ENCODE peak calls at places on chromosomes 1 and 21, in six cellular contexts. S is HCT116, U is K562, V is WTC11, E is HepG2, C is GM12878. D is an unnamed sample.
A peak's percentile ranks its signal among the peaks of the same experiment; 100 is the strongest.

GRCh38 chr1:77047978-77048614 is 171.1 kb downstream of the PIGK start:
- DNase-seq in S (no peak), U (no peak), V (no peak), E (no peak), C (no peak), D (no peak)

GRCh38 chr1:168387781-168388760 is 107.4 kb downstream of the TBX19 start:
- DNase-seq in S (no peak), U (no peak), V (no peak), E (no peak), C (no peak), D (no peak)

GRCh38 chr1:30381266-30381665 is 342.1 kb downstream of the MATN1 start:
- DNase-seq in S (no peak), U (no peak), V (no peak), E (no peak), C (no peak), D (no peak)

GRCh38 chr21:36209626-36210171 is 53.1 kb downstream of the DOP1B start:
- DNase-seq in S (peak; percentile 73), U (peak; percentile 37), V (peak; percentile 68), E (peak; percentile 71), C (no peak), D (no peak)

GRCh38 chr1:193355179-193355578 is 168.8 kb upstream of the B3GALT2 start:
- DNase-seq in S (peak; percentile 64), U (no peak), V (no peak), E (peak; percentile 81), C (no peak), D (no peak)

GRCh38 chr1:24586970-24587820 is 31.3 kb downstream of the NCMAP start:
- DNase-seq in S (peak; percentile 37), U (peak; percentile 75), V (no peak), E (peak; percentile 53), C (no peak), D (no peak)

GRCh38 chr1:193283026-193283425 is 96.6 kb upstream of the B3GALT2 start:
- DNase-seq in S (no peak), U (no peak), V (peak; percentile 21), E (no peak), C (no peak), D (no peak)

GRCh38 chr1:109539676-109540075 is at the start of gene GPR61:
- DNase-seq in S (no peak), U (no peak), V (no peak), E (no peak), C (no peak), D (no peak)

GRCh38 chr21:35478096-35479080 is 429.3 kb upstream of the RUNX1 start:
- DNase-seq in S (no peak), U (no peak), V (no peak), E (no peak), C (no peak), D (no peak)

GRCh38 chr1:203127672-203128611 is at the start of gene ADORA1:
- DNase-seq in S (peak; percentile 10), U (no peak), V (peak; percentile 80), E (peak; percentile 35), C (no peak), D (peak; percentile 82)
- TF ChIP-seq ATF3 in S (no peak), U (no peak), V (no peak), E (no peak), C (no peak), D (no peak)

DNA sequence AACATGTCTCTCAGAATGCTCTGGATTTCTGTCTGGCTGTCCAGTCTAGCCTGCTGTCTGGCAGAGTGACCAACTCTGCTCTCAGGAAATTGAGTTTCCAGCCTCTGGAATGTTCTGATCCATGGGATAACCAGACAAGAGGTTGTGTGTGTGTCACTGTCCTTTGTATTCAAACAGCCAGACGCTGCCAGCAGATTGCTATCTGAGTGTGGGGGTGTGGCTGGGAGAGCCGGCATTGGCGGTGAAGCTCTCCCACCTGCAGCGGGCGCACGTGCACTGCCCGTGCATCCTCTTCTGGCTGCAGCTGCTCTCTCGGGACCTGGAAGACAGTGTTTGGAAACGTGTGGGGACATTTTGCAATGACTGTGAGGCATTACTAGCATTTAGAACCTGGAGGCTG is 26.1 kb downstream of the PKP1 start:
- DNase-seq in S (peak; percentile 39), U (peak; percentile 85), V (peak; percentile 78), E (peak; percentile 80), C (no peak), D (peak; percentile 69)
- TF ChIP-seq ATF3 in S (no peak), U (no peak), V (no peak), E (no peak), C (no peak), D (no peak)

GRCh38 chr1:106700151-106700550 is 356.3 kb upstream of the PRMT6 start:
- DNase-seq in S (no peak), U (no peak), V (no peak), E (no peak), C (no peak), D (no peak)
- TF ChIP-seq ATF3 in S (no peak), U (no peak), V (no peak), E (no peak), C (no peak), D (no peak)

DNA sequence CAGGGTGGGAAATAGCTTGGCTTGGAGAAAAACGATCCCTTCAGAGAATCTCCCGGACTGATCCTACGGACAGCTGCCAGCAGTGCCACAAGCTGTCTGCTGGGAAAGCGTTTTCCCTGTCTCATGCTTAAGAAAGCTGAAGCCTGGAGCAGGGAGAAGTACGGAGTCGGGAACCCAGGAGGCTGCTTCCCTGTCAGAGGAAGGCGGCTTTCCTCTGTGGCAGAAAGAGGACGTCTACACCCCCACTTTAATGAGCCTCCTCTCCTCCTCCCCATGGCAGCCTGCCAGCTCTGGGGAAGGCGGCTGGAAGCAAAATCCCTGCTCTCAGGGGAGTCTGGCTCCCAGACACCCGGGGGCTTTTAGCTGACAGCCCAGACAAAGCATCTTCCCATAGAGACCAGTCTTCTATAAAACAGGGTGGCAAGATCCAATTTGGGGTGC is 7.3 kb downstream of the KIF21B start:
- DNase-seq in S (no peak), U (peak; percentile 59), V (no peak), E (no peak), C (no peak), D (no peak)
- TF ChIP-seq ATF3 in S (no peak), U (no peak), V (no peak), E (no peak), C (no peak), D (no peak)

GRCh38 chr1:111706921-111707320 is 32.3 kb downstream of the INKA2 start:
- DNase-seq in S (no peak), U (no peak), V (no peak), E (no peak), C (no peak), D (no peak)

GRCh38 chr1:111709986-111710385 is 29.2 kb downstream of the INKA2 start:
- DNase-seq in S (no peak), U (no peak), V (no peak), E (no peak), C (no peak), D (no peak)

GRCh38 chr1:111704776-111705175 is 34.4 kb downstream of the INKA2 start:
- DNase-seq in S (peak; percentile 26), U (peak; percentile 27), V (no peak), E (no peak), C (no peak), D (no peak)

GRCh38 chr1:111705841-111706240 is 33.4 kb downstream of the INKA2 start:
- DNase-seq in S (no peak), U (no peak), V (no peak), E (no peak), C (no peak), D (no peak)

DNA sequence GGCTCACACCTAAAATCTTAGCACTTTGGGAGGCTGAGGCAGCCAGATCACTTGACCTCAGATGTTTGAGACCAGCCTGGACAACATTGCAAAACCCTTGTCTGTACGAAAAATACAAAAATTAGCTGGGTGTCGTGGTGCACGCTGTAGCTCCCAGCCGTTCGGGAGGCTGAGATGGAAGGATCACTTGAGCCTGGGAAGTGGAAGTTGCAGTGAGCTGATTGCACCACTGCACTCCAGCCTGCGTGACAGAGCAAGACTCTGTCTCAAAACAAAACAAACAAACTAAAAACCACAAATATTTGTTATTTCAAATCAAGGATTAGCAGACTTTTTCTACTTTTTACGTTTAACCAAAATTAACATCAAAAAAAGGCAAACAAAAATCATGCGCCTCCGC is 31.3 kb downstream of the INKA2 start:
- DNase-seq in S (no peak), U (no peak), V (no peak), E (no peak), C (no peak), D (no peak)
- TF ChIP-seq ATF3 in S (no peak), U (no peak), V (no peak), E (no peak), C (no peak), D (no peak)

DNA sequence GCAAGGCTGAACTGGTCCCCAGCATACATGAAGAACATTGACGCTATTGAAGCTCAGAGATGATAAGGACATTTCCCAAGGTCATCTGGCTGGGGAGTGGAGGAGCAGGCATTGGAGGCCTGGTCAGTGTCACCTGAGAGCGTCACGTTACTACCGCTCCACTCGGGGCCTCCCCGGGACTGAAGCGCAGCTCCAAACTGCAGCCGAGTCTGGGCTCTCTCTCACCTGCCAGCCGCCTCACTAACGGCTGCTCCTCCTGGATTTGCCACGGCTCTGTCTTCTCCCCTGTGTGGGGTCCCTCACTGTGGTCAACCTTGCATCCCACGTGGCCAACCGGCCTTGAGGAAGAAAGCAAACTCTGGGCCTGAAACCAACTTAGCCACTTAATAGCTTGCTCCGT is 111.3 kb downstream of the ADSS2 start:
- DNase-seq in S (no peak), U (no peak), V (peak; percentile 16), E (no peak), C (no peak), D (peak; percentile 47)
- TF ChIP-seq ATF3 in S (no peak), U (no peak), V (no peak), E (no peak), C (no peak), D (no peak)

GRCh38 chr1:230125633-230126528 is 58.8 kb downstream of the GALNT2 start:
- DNase-seq in S (no peak), U (no peak), V (no peak), E (no peak), C (no peak), D (no peak)
- TF ChIP-seq ATF3 in S (no peak), U (no peak), V (no peak), E (no peak), C (no peak), D (no peak)

DNA sequence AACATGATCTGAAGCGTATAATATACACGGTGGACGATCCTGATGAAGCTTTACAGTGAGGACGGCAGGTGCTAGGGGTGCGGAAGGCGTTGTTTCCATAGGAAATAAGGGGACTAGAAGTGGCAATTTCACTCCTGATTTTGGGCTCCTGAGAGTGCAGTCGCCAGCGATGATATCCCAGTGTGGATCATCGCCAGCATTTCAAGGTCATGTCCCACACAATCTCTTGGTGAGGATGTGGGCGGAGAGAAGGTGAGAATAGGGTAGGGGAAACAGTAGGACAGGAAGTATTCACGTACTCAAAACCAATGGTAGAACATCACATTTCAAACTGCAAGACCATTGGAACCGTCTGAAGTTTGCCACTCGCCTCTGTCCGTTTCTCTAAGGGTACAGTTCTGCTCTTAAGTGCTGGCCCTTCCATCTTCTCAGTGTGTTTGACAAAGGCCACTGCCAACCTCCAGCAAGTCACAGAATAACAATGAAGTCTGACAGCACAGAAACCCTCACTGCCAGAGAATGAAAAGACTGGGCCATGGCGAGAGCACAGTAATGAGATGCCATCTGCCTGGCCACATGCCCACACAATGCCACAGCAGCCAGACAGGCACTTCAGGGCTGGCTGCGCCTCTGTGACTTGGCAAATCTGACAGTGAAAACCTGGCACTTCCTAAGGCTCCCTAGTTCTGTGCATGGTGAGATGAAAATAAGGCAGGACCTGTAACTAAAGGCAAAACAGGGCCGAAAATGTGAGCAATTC is 27.9 kb downstream of the PCSK9 start:
- DNase-seq in S (no peak), U (no peak), V (no peak), E (no peak), C (no peak), D (no peak)
- TF ChIP-seq ATF3 in S (no peak), U (no peak), V (no peak), E (no peak), C (no peak), D (no peak)